ENCODE peak calls at places on chromosomes 13 and 19, in ten cellular contexts. G, T, H, D, F, C, L, M, Z and X are unnamed samples.

GRCh38 chr19:18049390-18049789 is 37.3 kb downstream of the IL12RB1 start:
- DNase-seq in G (peak), T (peak), H (peak), D (peak), F (no peak), C (peak), L (peak), M (peak), Z (peak), X (peak)

GRCh38 chr13:59745395-59745788 is 418.3 kb downstream of the DIAPH3 start:
- DNase-seq in G (no peak), T (no peak), H (no peak), D (no peak), F (no peak), C (no peak), L (peak), M (no peak), Z (no peak), X (peak)

GRCh38 chr13:40755082-40755755 is 15.8 kb downstream of the MRPS31 start:
- DNase-seq in G (no peak), T (no peak), H (no peak), D (no peak), F (no peak), C (no peak), L (no peak), M (no peak), Z (no peak), X (no peak)

GRCh38 chr19:52516191-52516590 is 11.3 kb upstream of the ZNF808 start:
- DNase-seq in G (no peak), T (no peak), H (no peak), D (no peak), F (no peak), C (no peak), L (no peak), M (no peak), Z (no peak), X (no peak)

GRCh38 chr13:85312071-85312470 is 487.1 kb downstream of the SLITRK6 start:
- DNase-seq in G (no peak), T (no peak), H (no peak), D (no peak), F (no peak), C (no peak), L (no peak), M (no peak), Z (no peak), X (no peak)

GRCh38 chr19:41866284-41866683 is 6.2 kb downstream of the RPS19 start:
- DNase-seq in G (no peak), T (no peak), H (no peak), D (no peak), F (no peak), C (no peak), L (no peak), M (no peak), Z (no peak), X (no peak)

GRCh38 chr13:71312923-71313322 is 554.1 kb downstream of the DACH1 start:
- DNase-seq in G (no peak), T (no peak), H (no peak), D (no peak), F (no peak), C (no peak), L (no peak), M (no peak), Z (no peak), X (no peak)

GRCh38 chr19:8640402-8641004 is 10.1 kb downstream of the NFILZ start:
- DNase-seq in G (no peak), T (peak), H (peak), D (peak), F (no peak), C (peak), L (no peak), M (peak), Z (no peak), X (no peak)

GRCh38 chr19:6668696-6669095 is 1.3 kb downstream of the TNFSF14 start:
- DNase-seq in G (no peak), T (no peak), H (no peak), D (no peak), F (no peak), C (no peak), L (no peak), M (no peak), Z (no peak), X (no peak)

GRCh38 chr13:27622881-27623280 is 1.2 kb downstream of the POLR1D start:
- DNase-seq in G (no peak), T (no peak), H (no peak), D (no peak), F (no peak), C (no peak), L (no peak), M (no peak), Z (no peak), X (no peak)

GRCh38 chr19:51450730-51451307 is 7.4 kb downstream of the SIGLEC8 start:
- DNase-seq in G (no peak), T (no peak), H (no peak), D (no peak), F (no peak), C (no peak), L (no peak), M (no peak), Z (no peak), X (no peak)

GRCh38 chr13:114281351-114282142 is at the start of gene UPF3A:
- DNase-seq in G (peak), T (peak), H (peak), D (peak), F (peak), C (peak), L (peak), M (peak), Z (peak), X (peak)

GRCh38 chr19:36051236-36051635 is 2.8 kb downstream of the THAP8 start:
- DNase-seq in G (no peak), T (no peak), H (no peak), D (no peak), F (peak), C (no peak), L (no peak), M (peak), Z (no peak), X (no peak)

GRCh38 chr13:19910336-19911072 is 47.1 kb upstream of the ZMYM5 start:
- DNase-seq in G (no peak), T (no peak), H (no peak), D (no peak), F (no peak), C (no peak), L (peak), M (no peak), Z (no peak), X (peak)

GRCh38 chr13:86201477-86201876 is 402.3 kb upstream of the SLITRK6 start:
- DNase-seq in G (no peak), T (no peak), H (no peak), D (no peak), F (no peak), C (no peak), L (no peak), M (no peak), Z (no peak), X (no peak)

GRCh38 chr19:42078058-42078457 is 2.1 kb downstream of the ZNF574 start:
- DNase-seq in G (no peak), T (no peak), H (no peak), D (no peak), F (no peak), C (no peak), L (no peak), M (no peak), Z (no peak), X (no peak)

GRCh38 chr13:110308377-110309158 is 1.5 kb downstream of the COL4A2 start:
- DNase-seq in G (peak), T (no peak), H (no peak), D (no peak), F (peak), C (no peak), L (peak), M (peak), Z (no peak), X (peak)

GRCh38 chr19:1387684-1388636 is 4.3 kb downstream of the NDUFS7 start:
- DNase-seq in G (no peak), T (no peak), H (peak), D (no peak), F (no peak), C (no peak), L (no peak), M (no peak), Z (no peak), X (no peak)

GRCh38 chr13:99308481-99309087 is 1.4 kb upstream of the GPR183 start:
- DNase-seq in G (no peak), T (no peak), H (no peak), D (no peak), F (no peak), C (no peak), L (peak), M (no peak), Z (no peak), X (peak)

GRCh38 chr19:17579523-17580244 is 24.2 kb downstream of the COLGALT1 start:
- DNase-seq in G (peak), T (peak), H (peak), D (peak), F (peak), C (peak), L (peak), M (peak), Z (no peak), X (peak)

GRCh38 chr19:33301900-33302174 is 497 bp downstream of the CEBPA start:
- DNase-seq in G (no peak), T (no peak), H (no peak), D (no peak), F (peak), C (no peak), L (no peak), M (no peak), Z (no peak), X (no peak)
- H3K4me3 ChIP-seq in G (peak), T (peak), H (peak), D (peak), F (peak), C (peak), L (no peak), M (peak), Z (peak), X (no peak)

GRCh38 chr13:77506874-77507273 is 28.6 kb upstream of the SCEL start:
- DNase-seq in G (no peak), T (no peak), H (no peak), D (no peak), F (no peak), C (no peak), L (peak), M (no peak), Z (no peak), X (no peak)
- TF ChIP-seq CTCF in G (no peak), T (no peak), H (peak), D (peak), F (peak), C (no peak), L (peak), M (peak), Z (no peak), X (peak)

GRCh38 chr19:13865243-13865577 is 11.7 kb upstream of the NANOS3 start:
- DNase-seq in G (no peak), T (no peak), H (no peak), D (no peak), F (no peak), C (no peak), L (no peak), M (no peak), Z (no peak), X (no peak)
- H3K4me3 ChIP-seq in G (peak), T (peak), H (peak), D (no peak), F (peak), C (peak), L (peak), M (peak), Z (peak), X (peak)

GRCh38 chr19:48470281-48470680 is 1.1 kb downstream of the CYTH2 start:
- DNase-seq in G (no peak), T (no peak), H (no peak), D (peak), F (no peak), C (no peak), L (no peak), M (no peak), Z (no peak), X (no peak)

GRCh38 chr19:48470856-48471255 is 1.7 kb downstream of the CYTH2 start:
- DNase-seq in G (no peak), T (no peak), H (no peak), D (no peak), F (no peak), C (no peak), L (no peak), M (no peak), Z (no peak), X (no peak)

GRCh38 chr19:48469056-48469881 is at the start of gene CYTH2:
- DNase-seq in G (peak), T (peak), H (peak), D (peak), F (peak), C (peak), L (peak), M (peak), Z (peak), X (peak)

GRCh38 chr19:48466571-48467325 is 2.4 kb upstream of the CYTH2 start:
- DNase-seq in G (no peak), T (no peak), H (no peak), D (peak), F (no peak), C (no peak), L (peak), M (no peak), Z (no peak), X (peak)

DNA sequence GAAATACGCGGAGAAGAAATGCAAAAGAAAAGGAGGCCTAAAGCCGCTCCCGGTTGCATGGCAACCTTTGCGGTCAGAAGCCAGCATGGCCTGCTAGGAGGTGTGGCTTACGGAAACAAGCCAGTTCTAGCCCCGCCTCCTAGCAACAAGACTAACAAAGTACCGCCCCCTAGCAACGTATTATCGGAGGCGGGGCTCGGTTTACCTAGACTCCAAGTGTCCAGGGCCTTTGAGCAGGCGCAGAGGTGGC is 438 bp upstream of the CYTH2 start:
- DNase-seq in G (no peak), T (no peak), H (no peak), D (no peak), F (no peak), C (no peak), L (no peak), M (no peak), Z (no peak), X (no peak)
- TF ChIP-seq CTCF in G (no peak), T (no peak), H (no peak), D (no peak), F (no peak), C (no peak), L (no peak), M (no peak), Z (no peak), X (no peak)

GRCh38 chr13:83881917-83882625 is at the start of gene SLITRK1:
- DNase-seq in G (no peak), T (no peak), H (no peak), D (no peak), F (peak), C (no peak), L (peak), M (peak), Z (no peak), X (peak)

GRCh38 chr13:83879431-83880171 is 2.7 kb downstream of the SLITRK1 start:
- DNase-seq in G (no peak), T (no peak), H (no peak), D (no peak), F (peak), C (no peak), L (peak), M (no peak), Z (no peak), X (no peak)

GRCh38 chr13:83882626-83882959 is 319 bp upstream of the SLITRK1 start:
- DNase-seq in G (no peak), T (no peak), H (no peak), D (no peak), F (no peak), C (no peak), L (no peak), M (no peak), Z (no peak), X (no peak)

GRCh38 chr13:83880275-83881027 is 1.8 kb downstream of the SLITRK1 start:
- DNase-seq in G (no peak), T (no peak), H (no peak), D (no peak), F (peak), C (no peak), L (no peak), M (no peak), Z (no peak), X (no peak)

GRCh38 chr13:83881031-83881727 is 1.1 kb downstream of the SLITRK1 start:
- DNase-seq in G (no peak), T (no peak), H (no peak), D (no peak), F (peak), C (no peak), L (no peak), M (no peak), Z (no peak), X (no peak)
- H3K4me3 ChIP-seq in G (no peak), T (no peak), H (no peak), D (no peak), F (peak), C (no peak), L (no peak), M (no peak), Z (peak), X (no peak)

GRCh38 chr19:16025108-16026101 is 50.9 kb upstream of the TPM4 start:
- DNase-seq in G (no peak), T (no peak), H (no peak), D (peak), F (peak), C (no peak), L (peak), M (peak), Z (no peak), X (peak)
- TF ChIP-seq CTCF in G (peak), T (peak), H (peak), D (peak), F (peak), C (peak), L (peak), M (peak), Z (peak), X (peak)

GRCh38 chr13:50129923-50130685 is 114.9 kb downstream of the KCNRG start:
- DNase-seq in G (peak), T (no peak), H (peak), D (peak), F (peak), C (no peak), L (peak), M (no peak), Z (no peak), X (peak)
- H3K4me3 ChIP-seq in G (peak), T (peak), H (peak), D (peak), F (peak), C (peak), L (peak), M (peak), Z (peak), X (peak)

GRCh38 chr19:29285878-29286277 is 72.9 kb upstream of the UQCRFS1 start:
- DNase-seq in G (peak), T (no peak), H (no peak), D (no peak), F (peak), C (no peak), L (no peak), M (no peak), Z (no peak), X (no peak)

GRCh38 chr19:29288276-29288675 is 75.3 kb upstream of the UQCRFS1 start:
- DNase-seq in G (no peak), T (no peak), H (no peak), D (no peak), F (no peak), C (no peak), L (no peak), M (no peak), Z (no peak), X (no peak)

GRCh38 chr19:29289020-29289419 is 76.1 kb upstream of the UQCRFS1 start:
- DNase-seq in G (no peak), T (no peak), H (no peak), D (no peak), F (no peak), C (no peak), L (no peak), M (no peak), Z (no peak), X (no peak)

GRCh38 chr19:29285187-29285687 is 72.3 kb upstream of the UQCRFS1 start:
- DNase-seq in G (no peak), T (no peak), H (no peak), D (no peak), F (no peak), C (no peak), L (no peak), M (no peak), Z (no peak), X (no peak)

GRCh38 chr19:29287061-29287460 is 74.1 kb upstream of the UQCRFS1 start:
- DNase-seq in G (no peak), T (no peak), H (no peak), D (no peak), F (no peak), C (no peak), L (no peak), M (no peak), Z (no peak), X (no peak)
- TF ChIP-seq CTCF in G (no peak), T (no peak), H (no peak), D (no peak), F (no peak), C (no peak), L (no peak), M (no peak), Z (no peak), X (no peak)